ENCODE peak calls at places on chromosomes 6 and 20, in ten cellular contexts. J is endothelial cell of umbilical vein, O is mammary epithelial cell, Q is neural progenitor cell, B is ovary, C is uterus, U is stomach, G is heart left ventricle, K is lower lobe of right lung, L is SK-N-SH. H is an unnamed sample. For H3K4me1 and H3K27me3, the result is how much of the 10 kb centered on the place peaks cover.

GRCh38 chr6:15279047-15279661 is 33.3 kb downstream of the JARID2 start:
- DNase-seq in J (no peak), O (no peak), Q (no peak), B (no peak), C (no peak), U (no peak), G (no peak), K (no peak), L (no peak), H (no peak)

GRCh38 chr6:3267162-3267561 is 8.4 kb downstream of the PSMG4 start:
- DNase-seq in J (no peak), O (no peak), Q (no peak), B (no peak), C (no peak), U (no peak), G (no peak), K (no peak), L (no peak), H (no peak)

GRCh38 chr20:53002786-53003185 is 30.6 kb downstream of the TSHZ2 start:
- DNase-seq in J (no peak), O (no peak), Q (no peak), B (no peak), C (no peak), U (no peak), G (no peak), K (no peak), L (no peak), H (no peak)

GRCh38 chr6:47241742-47242482 is 67.8 kb downstream of the TNFRSF21 start:
- DNase-seq in J (no peak), O (peak), Q (no peak), B (no peak), C (no peak), U (no peak), G (no peak), K (no peak), L (no peak), H (no peak)

GRCh38 chr6:54135665-54136370 is 24.6 kb downstream of the MLIP start:
- DNase-seq in J (peak), O (peak), Q (no peak), B (no peak), C (no peak), U (no peak), G (no peak), K (no peak), L (no peak), H (no peak)

GRCh38 chr6:132147530-132148011 is 196.4 kb upstream of the CCN2 start:
- DNase-seq in J (no peak), O (no peak), Q (no peak), B (no peak), C (no peak), U (no peak), G (peak), K (no peak), L (no peak), H (no peak)

GRCh38 chr6:104537185-104537584 is 322.5 kb downstream of the HACE1 start:
- DNase-seq in J (peak), O (peak), Q (no peak), B (no peak), C (no peak), U (no peak), G (no peak), K (no peak), L (no peak), H (no peak)

GRCh38 chr6:159090530-159091306 is 45.9 kb upstream of the TAGAP start:
- DNase-seq in J (no peak), O (no peak), Q (no peak), B (no peak), C (peak), U (peak), G (no peak), K (no peak), L (no peak), H (no peak)

GRCh38 chr20:12093062-12093796 is 175.5 kb downstream of the BTBD3 start:
- DNase-seq in J (no peak), O (no peak), Q (no peak), B (no peak), C (no peak), U (no peak), G (no peak), K (no peak), L (no peak), H (no peak)

GRCh38 chr20:25353754-25354705 is 36.6 kb downstream of the ABHD12 start:
- DNase-seq in J (no peak), O (peak), Q (peak), B (no peak), C (no peak), U (no peak), G (no peak), K (no peak), L (no peak), H (no peak)

GRCh38 chr20:45890077-45890996 is 671 bp downstream of the NEURL2 start:
- DNase-seq in J (peak), O (no peak), Q (peak), B (peak), C (peak), U (peak), G (peak), K (peak), L (peak), H (peak)

GRCh38 chr6:106356382-106356781 is 4.1 kb upstream of the CRYBG1 start:
- DNase-seq in J (no peak), O (no peak), Q (no peak), B (no peak), C (no peak), U (no peak), G (no peak), K (no peak), L (no peak), H (no peak)

GRCh38 chr6:169420912-169421543 is 167.4 kb upstream of the THBS2 start:
- DNase-seq in J (no peak), O (no peak), Q (peak), B (no peak), C (no peak), U (peak), G (no peak), K (no peak), L (peak), H (no peak)

GRCh38 chr6:145893586-145893985 is 70.6 kb downstream of the SHPRH start:
- DNase-seq in J (no peak), O (no peak), Q (no peak), B (no peak), C (no peak), U (no peak), G (no peak), K (no peak), L (peak), H (no peak)

GRCh38 chr6:107101661-107102413 is 13.5 kb downstream of the BEND3 start:
- DNase-seq in J (no peak), O (no peak), Q (no peak), B (no peak), C (no peak), U (no peak), G (no peak), K (no peak), L (no peak), H (no peak)

GRCh38 chr6:142359271-142359960 is 57.6 kb downstream of the ADGRG6 start:
- DNase-seq in J (peak), O (no peak), Q (no peak), B (no peak), C (no peak), U (no peak), G (no peak), K (no peak), L (no peak), H (no peak)

GRCh38 chr6:39880521-39881048 is 53.7 kb downstream of the MOCS1 start:
- DNase-seq in J (no peak), O (no peak), Q (no peak), B (no peak), C (no peak), U (no peak), G (no peak), K (no peak), L (no peak), H (no peak)

GRCh38 chr6:33344771-33345697 is 27.5 kb upstream of the ZBTB22 start:
- DNase-seq in J (peak), O (peak), Q (peak), B (peak), C (peak), U (peak), G (peak), K (peak), L (peak), H (peak)

GRCh38 chr6:81812416-81812815 is 59.9 kb upstream of the TENT5A start:
- DNase-seq in J (no peak), O (no peak), Q (no peak), B (no peak), C (no peak), U (no peak), G (no peak), K (no peak), L (no peak), H (no peak)

GRCh38 chr6:143510991-143511891 is at the start of gene FUCA2:
- DNase-seq in J (peak), O (peak), Q (peak), B (peak), C (peak), U (peak), G (peak), K (peak), L (peak), H (peak)

GRCh38 chr6:150670311-150670710 is 70.6 kb downstream of the PLEKHG1 start:
- DNase-seq in J (no peak), O (no peak), Q (no peak), B (no peak), C (no peak), U (no peak), G (no peak), K (no peak), L (no peak), H (no peak)

GRCh38 chr6:157267654-157268053 is 55.7 kb downstream of the TMEM242 start:
- DNase-seq in J (no peak), O (no peak), Q (no peak), B (no peak), C (no peak), U (no peak), G (no peak), K (no peak), L (no peak), H (no peak)

GRCh38 chr20:24543168-24543567 is 73.7 kb downstream of the SYNDIG1 start:
- DNase-seq in J (no peak), O (no peak), Q (no peak), B (no peak), C (no peak), U (no peak), G (no peak), K (no peak), L (peak), H (no peak)

GRCh38 chr20:62422636-62423325 is 4.6 kb downstream of the RBBP8NL start:
- DNase-seq in J (no peak), O (no peak), Q (no peak), B (no peak), C (no peak), U (no peak), G (no peak), K (no peak), L (no peak), H (no peak)

GRCh38 chr6:154249499-154250298 is 106.9 kb downstream of the IPCEF1 start:
- DNase-seq in J (no peak), O (no peak), Q (no peak), B (no peak), C (no peak), U (no peak), G (no peak), K (no peak), L (no peak), H (no peak)

GRCh38 chr20:63530788-63531160 is 6.4 kb downstream of the PTK6 start:
- DNase-seq in J (no peak), O (no peak), Q (peak), B (no peak), C (no peak), U (peak), G (peak), K (no peak), L (peak), H (no peak)

GRCh38 chr6:27795697-27796494 is 116.3 kb downstream of the OR2B2 start:
- DNase-seq in J (peak), O (peak), Q (peak), B (peak), C (peak), U (no peak), G (peak), K (no peak), L (peak), H (no peak)

GRCh38 chr6:24313477-24314141 is 44.2 kb downstream of the DCDC2 start:
- DNase-seq in J (peak), O (peak), Q (peak), B (no peak), C (no peak), U (peak), G (no peak), K (no peak), L (no peak), H (no peak)
- TF ChIP-seq CTCF in J (no peak), O (no peak), Q (no peak), B (no peak), C (no peak), U (no peak), G (no peak), K (no peak), L (no peak), H (no peak)

DNA sequence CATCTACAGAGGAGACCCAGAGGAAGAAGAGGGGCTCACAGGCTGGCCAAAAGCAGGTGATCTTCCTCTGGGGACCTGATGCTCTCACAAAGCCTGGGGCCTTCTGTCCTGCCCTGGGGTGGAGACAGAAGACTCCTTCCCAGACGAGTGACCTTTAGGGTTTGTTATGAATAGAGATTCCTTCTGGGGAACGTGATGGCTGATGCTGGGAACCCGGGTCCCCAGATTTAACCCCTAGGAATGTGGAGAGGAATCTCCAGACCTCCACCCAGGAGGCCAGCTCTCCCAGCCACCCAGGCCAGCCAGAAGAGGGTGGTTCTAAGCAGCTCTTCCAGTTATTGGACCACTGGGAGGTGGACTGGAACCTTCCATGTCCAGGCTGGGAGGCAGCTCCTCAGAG is 16.8 kb upstream of the CCN5 start:
- DNase-seq in J (no peak), O (no peak), Q (no peak), B (peak), C (no peak), U (no peak), G (no peak), K (no peak), L (no peak), H (no peak)
- H3K4me1 ChIP-seq in J (under half), O (under half), Q (under half), B (under half), C (under half), U (under half), G (under half), K (under half), L (under half), H (under half)

GRCh38 chr20:58722877-58723627 is 30.5 kb downstream of the NPEPL1 start:
- DNase-seq in J (no peak), O (no peak), Q (no peak), B (no peak), C (no peak), U (no peak), G (no peak), K (no peak), L (no peak), H (peak)
- H3K27me3 ChIP-seq in J (under half), O (under half), Q (under half), B (under half), C (under half), U (under half), G (under half), K (under half), L (under half), H (under half)

GRCh38 chr20:41746635-41747034 is 128.5 kb upstream of the CHD6 start:
- DNase-seq in J (no peak), O (peak), Q (no peak), B (no peak), C (no peak), U (no peak), G (no peak), K (no peak), L (no peak), H (peak)
- TF ChIP-seq CTCF in J (no peak), O (no peak), Q (peak), B (no peak), C (no peak), U (no peak), G (no peak), K (no peak), L (no peak), H (no peak)

GRCh38 chr6:44665683-44666082 is 278.2 kb downstream of the CDC5L start:
- DNase-seq in J (no peak), O (no peak), Q (no peak), B (no peak), C (no peak), U (peak), G (no peak), K (no peak), L (no peak), H (no peak)

GRCh38 chr6:44665143-44665542 is 277.6 kb downstream of the CDC5L start:
- DNase-seq in J (no peak), O (no peak), Q (no peak), B (no peak), C (no peak), U (peak), G (no peak), K (no peak), L (no peak), H (no peak)

GRCh38 chr6:44667226-44667625 is 279.7 kb downstream of the CDC5L start:
- DNase-seq in J (no peak), O (peak), Q (peak), B (no peak), C (no peak), U (no peak), G (no peak), K (no peak), L (no peak), H (no peak)

GRCh38 chr6:44667668-44668390 is 280.3 kb downstream of the CDC5L start:
- DNase-seq in J (no peak), O (no peak), Q (peak), B (no peak), C (no peak), U (peak), G (no peak), K (no peak), L (no peak), H (no peak)

GRCh38 chr6:44666324-44666723 is 278.8 kb downstream of the CDC5L start:
- DNase-seq in J (no peak), O (no peak), Q (no peak), B (no peak), C (no peak), U (no peak), G (no peak), K (no peak), L (no peak), H (no peak)
- H3K4me1 ChIP-seq in J (under half), O (under half), Q (under half), B (under half), C (under half), U (under half), G (under half), K (under half), L (half or more), H (under half)

DNA sequence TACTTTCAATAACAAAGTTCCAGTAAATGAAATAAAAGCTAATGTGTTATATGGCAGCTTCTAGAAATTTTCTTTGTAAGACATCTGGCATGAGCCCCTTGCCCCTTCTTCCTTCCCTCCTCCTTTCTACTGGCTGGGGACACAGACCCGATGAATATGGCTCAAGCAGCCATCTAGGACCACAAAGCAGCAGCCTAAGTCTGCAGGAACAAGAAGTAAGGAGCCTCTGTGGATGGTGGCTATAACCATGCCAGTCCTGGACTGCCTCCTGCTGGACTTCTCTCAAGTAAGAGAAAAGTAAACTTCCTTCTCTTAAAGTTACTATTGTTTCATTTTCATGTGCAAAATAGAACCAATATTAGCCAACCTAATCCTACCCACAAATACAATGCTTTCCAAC is 114.9 kb upstream of the DST start:
- DNase-seq in J (peak), O (peak), Q (peak), B (no peak), C (no peak), U (peak), G (no peak), K (no peak), L (no peak), H (no peak)
- H3K27me3 ChIP-seq in J (under half), O (under half), Q (under half), B (under half), C (under half), U (under half), G (under half), K (under half), L (under half), H (under half)

DNA sequence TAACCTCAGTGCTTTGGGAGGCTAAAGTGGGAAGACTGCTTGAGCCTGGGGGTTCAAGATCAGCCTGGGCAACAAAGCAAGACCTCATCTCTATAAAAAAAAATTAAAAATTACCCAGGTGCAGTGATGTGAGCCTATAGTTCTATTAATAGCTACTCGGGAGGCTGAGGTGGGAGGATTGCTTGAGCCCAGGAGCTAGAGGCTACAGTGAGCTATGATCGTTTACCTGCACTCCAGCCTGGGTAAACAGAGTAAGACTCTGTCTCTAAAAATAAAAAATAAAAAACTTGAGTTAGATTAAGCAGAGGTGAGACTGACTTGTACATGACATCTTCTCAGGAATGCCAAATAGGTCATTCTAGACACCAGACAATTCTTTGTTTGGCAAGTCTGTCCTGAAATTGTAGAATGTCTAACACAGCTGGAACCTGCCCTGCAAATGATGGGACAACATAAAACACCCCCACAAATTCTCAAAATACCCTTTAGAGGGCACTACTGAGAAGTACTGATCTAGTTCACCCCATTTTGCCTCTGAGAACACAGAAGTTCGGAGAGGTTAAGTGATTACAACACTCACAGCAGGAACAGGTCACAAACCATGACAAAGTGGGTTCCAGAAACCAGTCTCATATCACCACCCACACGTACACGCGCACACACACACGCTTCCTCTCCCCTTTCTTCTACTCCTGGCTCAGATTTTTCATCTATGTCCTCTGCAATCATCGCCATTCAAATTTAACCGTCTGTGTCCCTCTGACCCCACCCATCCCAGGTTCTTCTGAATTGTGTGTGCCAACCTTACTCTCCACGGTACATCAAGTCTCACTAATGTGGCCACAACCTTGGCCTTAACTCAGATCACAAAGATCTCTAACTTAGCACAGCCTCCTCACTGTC is 38.3 kb downstream of the ARHGAP18 start:
- DNase-seq in J (no peak), O (no peak), Q (peak), B (no peak), C (no peak), U (no peak), G (no peak), K (peak), L (no peak), H (no peak)
- TF ChIP-seq CTCF in J (no peak), O (no peak), Q (peak), B (no peak), C (no peak), U (peak), G (no peak), K (peak), L (peak), H (peak)